ENCODE peak calls at places on chromosomes 16 and 17, in ten cellular contexts. Y, C, J, B, I, Q, P, Z, O and F are unnamed samples.

GRCh38 chr16:77584205-77584859 is 138.0 kb upstream of the NUDT7 start:
- DNase-seq in J (no peak), Y (peak; percentile 87), O (peak; percentile 56), I (peak; percentile 83), P (peak; percentile 63), Z (no peak), Q (peak; percentile 66), C (peak; percentile 67), B (peak; percentile 64), F (peak; percentile 76)

GRCh38 chr17:14672830-14673229 is 371.9 kb downstream of the HS3ST3B1 start:
- DNase-seq in B (no peak), O (peak; percentile 3), P (peak; percentile 47), Z (no peak), I (peak; percentile 84), J (peak; percentile 15), Q (no peak), C (peak; percentile 89), Y (peak; percentile 46), F (peak; percentile 75)

GRCh38 chr16:19715566-19715965 is 2.5 kb downstream of the KNOP1 start:
- DNase-seq in I (no peak), B (no peak), C (peak; percentile 69), J (no peak), O (no peak), Q (no peak), P (no peak), Z (no peak), Y (no peak), F (no peak)

GRCh38 chr17:45170280-45170975 is 8.8 kb downstream of the HEXIM2 start:
- DNase-seq in C (no peak), Z (no peak), J (no peak), Q (no peak), I (no peak), P (no peak), Y (no peak), O (no peak), B (no peak), F (no peak)

GRCh38 chr17:9054611-9055010 is 33.3 kb downstream of the NTN1 start:
- DNase-seq in Y (no peak), C (no peak), J (no peak), Q (no peak), B (no peak), Z (no peak), O (no peak), P (no peak), I (no peak), F (no peak)

GRCh38 chr16:80570106-80570478 is 29.3 kb downstream of the DYNLRB2 start:
- DNase-seq in Z (no peak), Y (peak; percentile 43), C (no peak), P (peak; percentile 37), O (no peak), J (no peak), I (peak; percentile 67), Q (peak; percentile 4), B (no peak), F (peak; percentile 73)

GRCh38 chr16:66696669-66697630 is at the start of gene CMTM4:
- DNase-seq in B (peak; percentile 63), Z (peak; percentile 86), Q (peak; percentile 81), P (peak; percentile 80), I (peak; percentile 79), Y (peak; percentile 84), C (peak; percentile 92), J (peak; percentile 34), O (peak; percentile 86), F (peak; percentile 87)

GRCh38 chr16:25855818-25856217 is 164.1 kb downstream of the HS3ST4 start:
- DNase-seq in Z (no peak), O (no peak), B (no peak), I (no peak), Y (no peak), C (no peak), Q (no peak), J (no peak), P (no peak), F (no peak)

DNA sequence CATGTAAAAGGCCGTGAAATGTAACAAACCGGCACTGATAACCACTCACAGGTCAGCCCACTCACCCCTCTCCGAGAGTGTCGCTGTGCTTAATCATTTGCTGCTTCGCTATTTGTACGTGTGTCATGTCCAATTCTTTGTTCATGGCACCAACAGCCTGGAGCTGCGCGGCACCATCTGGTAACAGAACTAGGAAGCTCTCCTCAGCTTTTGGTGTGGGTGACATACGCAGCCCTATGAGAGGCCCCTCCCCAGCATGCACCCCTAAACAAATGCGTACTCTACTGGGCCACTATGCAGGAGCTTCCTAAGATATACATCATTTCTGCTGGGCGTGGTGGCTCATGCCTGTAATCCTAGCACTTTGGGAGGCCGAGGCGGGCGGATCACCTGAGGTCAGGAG is 2.3 kb upstream of the PECAM1 start:
- DNase-seq in I (no peak), Q (no peak), P (no peak), C (no peak), B (no peak), O (no peak), Z (no peak), Y (no peak), J (no peak), F (no peak)
- H3K4me3 ChIP-seq in I (no peak overlapping the region), Q (no peak overlapping the region), P (no peak overlapping the region), C (no peak overlapping the region), B (no peak overlapping the region), O (no peak overlapping the region), Z (no peak overlapping the region), Y (no peak overlapping the region), J (no peak overlapping the region), F (no peak overlapping the region)

GRCh38 chr17:48832491-48832890 is 1.7 kb downstream of the CALCOCO2 start:
- DNase-seq in B (no peak), O (no peak), P (no peak), C (no peak), I (no peak), Z (peak; percentile 29), Q (no peak), Y (no peak), J (no peak), F (no peak)

GRCh38 chr17:48835971-48836370 is 5.1 kb downstream of the CALCOCO2 start:
- DNase-seq in C (peak; percentile 54), Z (no peak), J (no peak), I (no peak), Y (no peak), P (no peak), B (no peak), Q (no peak), O (no peak), F (no peak)

GRCh38 chr17:48834973-48835372 is 4.1 kb downstream of the CALCOCO2 start:
- DNase-seq in B (no peak), Z (no peak), O (no peak), Y (no peak), P (no peak), Q (no peak), C (no peak), I (no peak), J (no peak), F (no peak)

GRCh38 chr17:48831549-48831883 is 681 bp downstream of the CALCOCO2 start:
- DNase-seq in I (no peak), C (no peak), O (no peak), J (no peak), Q (no peak), B (no peak), P (no peak), Y (no peak), Z (no peak), F (no peak)

DNA sequence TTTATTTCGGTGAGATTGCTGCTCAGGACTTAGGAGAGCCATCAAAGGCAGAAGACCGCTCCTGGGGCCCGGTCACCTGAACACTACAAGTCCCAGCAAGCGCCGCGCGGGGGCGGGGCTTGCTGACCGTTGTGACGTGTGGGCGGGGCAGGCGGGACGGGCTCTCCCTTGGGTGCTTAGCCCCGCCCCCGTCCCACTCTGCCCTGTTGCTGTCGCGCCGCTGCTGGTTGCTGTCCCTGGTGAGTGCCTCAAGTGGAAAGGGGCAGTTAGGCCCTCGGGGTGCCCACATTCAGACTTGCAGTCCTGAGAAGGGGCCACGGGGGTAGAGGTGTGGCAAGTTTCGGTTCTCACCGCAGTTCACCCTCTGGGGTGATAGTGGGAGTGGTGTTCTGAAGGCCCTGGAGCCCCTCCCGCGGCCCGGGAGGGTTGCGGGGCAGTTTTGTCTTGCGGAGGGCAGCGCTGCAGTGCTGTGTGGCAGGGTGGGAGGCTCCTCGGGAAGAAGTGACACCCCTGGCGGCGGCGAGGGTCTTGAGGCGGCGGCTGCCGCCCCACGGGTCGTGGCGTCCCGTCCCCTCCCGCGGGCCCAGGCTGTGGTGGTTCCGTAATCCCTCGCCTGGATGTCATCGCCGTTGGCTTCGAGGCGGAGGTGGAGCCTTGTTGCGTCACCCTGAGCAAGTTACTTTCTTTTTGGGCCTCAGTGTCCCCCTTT is at the start of gene CALCOCO2:
- DNase-seq in O (peak; percentile 98), I (peak; percentile 89), Q (peak; percentile 96), Z (peak; percentile 95), P (peak; percentile 89), Y (peak; percentile 91), J (peak; percentile 51), C (peak; percentile 95), B (peak; percentile 94), F (peak; percentile 94)
- TF ChIP-seq CTCF in O (no peak), I (no peak), Q (no peak), Z (no peak), P (no peak), Y (no peak), J (no peak), C (no peak), B (peak; percentile 23), F (no peak)

GRCh38 chr17:50721194-50722010 is 2.0 kb downstream of the LUC7L3 start:
- DNase-seq in Q (no peak), O (no peak), Y (no peak), J (no peak), Z (no peak), B (no peak), P (no peak), I (no peak), C (peak; percentile 42), F (peak; percentile 44)

GRCh38 chr17:50722746-50723145 is 3.3 kb downstream of the LUC7L3 start:
- DNase-seq in Q (no peak), B (no peak), O (no peak), Z (no peak), P (no peak), Y (no peak), C (no peak), I (no peak), J (no peak), F (peak; percentile 58)

GRCh38 chr17:50719144-50719923 is at the start of gene LUC7L3:
- DNase-seq in Y (peak; percentile 95), P (peak; percentile 91), J (peak; percentile 66), Z (peak; percentile 94), Q (peak; percentile 98), O (peak; percentile 95), I (peak; percentile 94), B (peak; percentile 89), C (peak; percentile 97), F (peak; percentile 96)

GRCh38 chr17:50715471-50715870 is 3.9 kb upstream of the LUC7L3 start:
- DNase-seq in Z (no peak), I (no peak), O (no peak), P (no peak), C (no peak), Q (no peak), J (no peak), Y (no peak), B (no peak), F (peak; percentile 68)

DNA sequence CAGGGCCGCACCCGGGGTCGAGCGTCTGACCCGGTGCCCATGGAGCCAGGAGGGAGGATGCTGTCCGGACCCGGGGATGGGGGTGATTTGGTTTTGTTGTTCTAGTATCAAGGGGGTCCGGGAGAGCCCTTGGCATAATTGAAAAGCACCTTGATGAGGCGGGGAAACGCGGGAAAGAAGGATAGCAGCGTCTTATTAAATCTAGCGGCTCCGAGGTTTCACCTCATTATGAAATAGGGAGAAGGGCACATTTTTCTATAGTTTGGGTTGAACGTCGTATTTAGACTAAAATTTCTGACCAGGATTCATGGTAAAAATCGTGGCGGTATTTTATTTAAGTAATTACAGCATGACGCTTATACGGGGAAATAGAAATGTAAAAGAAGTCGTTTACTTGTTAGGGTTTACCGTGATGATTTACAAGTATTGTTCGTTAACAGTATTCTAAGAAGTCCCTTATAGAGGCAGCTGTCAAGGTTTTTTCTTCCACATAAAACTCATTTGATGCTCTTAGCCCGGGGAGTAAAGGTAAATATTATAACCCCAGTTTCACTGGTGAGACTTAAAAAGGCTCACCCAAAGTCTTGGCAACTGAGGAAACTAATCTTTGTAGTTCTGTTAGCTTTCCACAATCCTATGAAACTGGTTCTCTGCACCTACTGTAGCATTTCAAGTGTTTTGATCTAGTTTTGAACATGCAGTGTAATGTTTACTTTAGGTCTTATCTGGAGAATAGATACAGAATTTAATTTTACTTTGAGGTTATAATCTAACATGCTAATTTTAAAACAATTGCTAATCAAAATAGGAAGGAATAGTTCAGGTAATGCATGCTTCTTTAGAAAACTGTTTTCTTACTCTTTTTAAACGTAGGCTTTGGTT is 762 bp downstream of the LUC7L3 start:
- DNase-seq in Q (no peak), Y (no peak), P (no peak), O (no peak), I (no peak), Z (no peak), J (no peak), C (no peak), B (peak; percentile 15), F (no peak)
- H3K4me3 ChIP-seq in Q (peak overlapping the region; percentile 66), Y (peak overlapping the region; percentile 71), P (peak overlapping the region; percentile 79), O (peak overlapping the region; percentile 88), I (peak overlapping the region; percentile 93), Z (peak overlapping the region; percentile 93), J (peak overlapping the region; percentile 96), C (peak overlapping the region; percentile 94), B (peak overlapping the region; percentile 96), F (peak overlapping the region; percentile 87)

DNA sequence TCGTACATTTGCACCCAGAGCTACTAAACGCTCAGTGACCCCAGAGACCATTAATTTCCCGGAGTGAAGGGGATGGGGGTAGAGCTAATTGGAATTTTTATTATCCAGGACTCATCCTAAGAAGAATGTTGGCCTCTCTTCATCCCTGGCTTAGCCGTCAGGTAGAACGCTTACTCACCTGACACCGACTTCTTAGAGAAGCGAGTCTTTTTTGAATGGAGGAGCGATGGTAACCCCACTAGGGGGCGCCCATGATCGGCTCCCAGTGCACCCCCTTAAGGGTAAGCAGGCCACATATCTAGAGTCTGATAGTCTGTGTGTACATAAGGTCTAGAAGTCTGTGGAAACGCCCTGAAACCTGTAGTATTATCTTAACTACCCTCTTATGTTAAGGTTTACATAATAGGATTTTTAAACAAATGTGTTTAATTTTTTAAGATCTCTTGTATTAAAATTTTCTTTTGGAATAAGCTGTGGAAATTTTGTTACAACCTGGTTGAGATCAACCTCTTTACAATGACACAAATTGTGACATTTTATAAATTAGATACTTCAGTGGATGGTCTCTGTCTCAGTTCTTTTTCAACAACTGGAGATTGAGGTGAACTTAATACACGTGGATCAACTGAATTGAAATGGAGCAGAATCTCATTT is 229.8 kb downstream of the CPPED1 start:
- DNase-seq in Q (peak; percentile 71), O (peak; percentile 56), Y (peak; percentile 54), P (no peak), B (no peak), Z (peak; percentile 34), I (peak; percentile 2), C (no peak), J (no peak), F (peak; percentile 51)
- TF ChIP-seq CTCF in Q (peak; percentile 86), O (peak; percentile 23), Y (peak; percentile 66), P (peak; percentile 49), B (peak; percentile 53), Z (peak; percentile 62), I (peak; percentile 37), C (no peak), J (peak; percentile 73), F (peak; percentile 70)